ENCODE peak calls at places on chromosomes 12 and 14, in ten cellular contexts. One of them, this sample, is unnamed.
A peak's percentile ranks its signal among the peaks of the same experiment; 100 is the strongest.

GRCh38 chr12:71194657-71195056 is 36.9 kb upstream of the TSPAN8 start:
- DNase-seq in NCI-H1105 treated with DMSO at 0.1 percent for 48 hours: no peak
- DNase-seq in NCI-H526 treated with DMSO at 0.1 percent for 48 hours: peak; percentile 24
- DNase-seq in left cardiac atrium: no peak
- DNase-seq in A549: no peak
- DNase-seq in foreskin fibroblast: no peak
- DNase-seq in activated CD4-positive, alpha-beta T cell treated with anti-CD3 and anti-CD28 coated beads, Interleukin-2, amount 10 ng/mL, durations not matched to agents 7 days and 5 days: no peak
- DNase-seq in kidney tubule cell: no peak
- DNase-seq in NCI-H1092 treated with DMSO at 0.1 percent for 48 hours: peak; percentile 6
- DNase-seq in ELF-1: no peak
- DNase-seq in this sample: no peak

GRCh38 chr14:98014851-98015615 is 1217.9 kb downstream of the VRK1 start:
- DNase-seq in NCI-H526 treated with DMSO at 0.1 percent for 48 hours: no peak
- DNase-seq in ELF-1: no peak
- DNase-seq in activated CD4-positive, alpha-beta T cell treated with anti-CD3 and anti-CD28 coated beads, Interleukin-2, amount 10 ng/mL, durations not matched to agents 7 days and 5 days: no peak
- DNase-seq in NCI-H1105 treated with DMSO at 0.1 percent for 48 hours: no peak
- DNase-seq in A549: no peak
- DNase-seq in left cardiac atrium: no peak
- DNase-seq in NCI-H1092 treated with DMSO at 0.1 percent for 48 hours: no peak
- DNase-seq in foreskin fibroblast: no peak
- DNase-seq in kidney tubule cell: no peak
- DNase-seq in this sample: no peak

GRCh38 chr14:99359906-99360305 is 87.9 kb upstream of the BCL11B start:
- DNase-seq in NCI-H1092 treated with DMSO at 0.1 percent for 48 hours: no peak
- DNase-seq in left cardiac atrium: no peak
- DNase-seq in NCI-H526 treated with DMSO at 0.1 percent for 48 hours: no peak
- DNase-seq in ELF-1: no peak
- DNase-seq in activated CD4-positive, alpha-beta T cell treated with anti-CD3 and anti-CD28 coated beads, Interleukin-2, amount 10 ng/mL, durations not matched to agents 7 days and 5 days: no peak
- DNase-seq in A549: no peak
- DNase-seq in NCI-H1105 treated with DMSO at 0.1 percent for 48 hours: no peak
- DNase-seq in kidney tubule cell: no peak
- DNase-seq in foreskin fibroblast: no peak
- DNase-seq in this sample: no peak

GRCh38 chr14:69696633-69697557 is 70.0 kb upstream of the SRSF5 start:
- DNase-seq in NCI-H1092 treated with DMSO at 0.1 percent for 48 hours: no peak
- DNase-seq in ELF-1: no peak
- DNase-seq in activated CD4-positive, alpha-beta T cell treated with anti-CD3 and anti-CD28 coated beads, Interleukin-2, amount 10 ng/mL, durations not matched to agents 7 days and 5 days: peak; percentile 45
- DNase-seq in NCI-H526 treated with DMSO at 0.1 percent for 48 hours: no peak
- DNase-seq in kidney tubule cell: no peak
- DNase-seq in A549: no peak
- DNase-seq in NCI-H1105 treated with DMSO at 0.1 percent for 48 hours: no peak
- DNase-seq in foreskin fibroblast: no peak
- DNase-seq in left cardiac atrium: no peak
- DNase-seq in this sample: no peak

GRCh38 chr14:71625175-71625574 is 307.1 kb upstream of the RGS6 start:
- DNase-seq in NCI-H1092 treated with DMSO at 0.1 percent for 48 hours: no peak
- DNase-seq in ELF-1: no peak
- DNase-seq in kidney tubule cell: no peak
- DNase-seq in A549: no peak
- DNase-seq in activated CD4-positive, alpha-beta T cell treated with anti-CD3 and anti-CD28 coated beads, Interleukin-2, amount 10 ng/mL, durations not matched to agents 7 days and 5 days: no peak
- DNase-seq in left cardiac atrium: no peak
- DNase-seq in foreskin fibroblast: no peak
- DNase-seq in NCI-H526 treated with DMSO at 0.1 percent for 48 hours: no peak
- DNase-seq in NCI-H1105 treated with DMSO at 0.1 percent for 48 hours: no peak
- DNase-seq in this sample: no peak

GRCh38 chr12:77102691-77103090 is 37.3 kb upstream of the E2F7 start:
- DNase-seq in NCI-H526 treated with DMSO at 0.1 percent for 48 hours: no peak
- DNase-seq in left cardiac atrium: no peak
- DNase-seq in kidney tubule cell: peak; percentile 77
- DNase-seq in foreskin fibroblast: peak; percentile 69
- DNase-seq in A549: no peak
- DNase-seq in NCI-H1092 treated with DMSO at 0.1 percent for 48 hours: no peak
- DNase-seq in ELF-1: no peak
- DNase-seq in activated CD4-positive, alpha-beta T cell treated with anti-CD3 and anti-CD28 coated beads, Interleukin-2, amount 10 ng/mL, durations not matched to agents 7 days and 5 days: no peak
- DNase-seq in NCI-H1105 treated with DMSO at 0.1 percent for 48 hours: no peak
- DNase-seq in this sample: no peak

GRCh38 chr14:39492267-39492666 is 60.0 kb upstream of the FBXO33 start:
- DNase-seq in A549: peak; percentile 14
- DNase-seq in ELF-1: no peak
- DNase-seq in foreskin fibroblast: peak; percentile 84
- DNase-seq in activated CD4-positive, alpha-beta T cell treated with anti-CD3 and anti-CD28 coated beads, Interleukin-2, amount 10 ng/mL, durations not matched to agents 7 days and 5 days: no peak
- DNase-seq in NCI-H1092 treated with DMSO at 0.1 percent for 48 hours: no peak
- DNase-seq in NCI-H526 treated with DMSO at 0.1 percent for 48 hours: no peak
- DNase-seq in NCI-H1105 treated with DMSO at 0.1 percent for 48 hours: no peak
- DNase-seq in kidney tubule cell: peak; percentile 88
- DNase-seq in left cardiac atrium: no peak
- DNase-seq in this sample: no peak

GRCh38 chr12:2288001-2288400 is 235.2 kb downstream of the CACNA1C start:
- DNase-seq in NCI-H1105 treated with DMSO at 0.1 percent for 48 hours: no peak
- DNase-seq in NCI-H526 treated with DMSO at 0.1 percent for 48 hours: no peak
- DNase-seq in A549: no peak
- DNase-seq in foreskin fibroblast: peak; percentile 83
- DNase-seq in ELF-1: no peak
- DNase-seq in NCI-H1092 treated with DMSO at 0.1 percent for 48 hours: no peak
- DNase-seq in left cardiac atrium: no peak
- DNase-seq in activated CD4-positive, alpha-beta T cell treated with anti-CD3 and anti-CD28 coated beads, Interleukin-2, amount 10 ng/mL, durations not matched to agents 7 days and 5 days: no peak
- DNase-seq in kidney tubule cell: peak; percentile 58
- DNase-seq in this sample: no peak

GRCh38 chr12:28759334-28759733 is 389.7 kb upstream of the FAR2 start:
- DNase-seq in activated CD4-positive, alpha-beta T cell treated with anti-CD3 and anti-CD28 coated beads, Interleukin-2, amount 10 ng/mL, durations not matched to agents 7 days and 5 days: no peak
- DNase-seq in foreskin fibroblast: peak; percentile 79
- DNase-seq in A549: peak; percentile 65
- DNase-seq in left cardiac atrium: no peak
- DNase-seq in ELF-1: peak; percentile 43
- DNase-seq in NCI-H526 treated with DMSO at 0.1 percent for 48 hours: no peak
- DNase-seq in NCI-H1092 treated with DMSO at 0.1 percent for 48 hours: no peak
- DNase-seq in NCI-H1105 treated with DMSO at 0.1 percent for 48 hours: no peak
- DNase-seq in kidney tubule cell: peak; percentile 58
- DNase-seq in this sample: no peak

GRCh38 chr12:80001562-80001961 is 66.7 kb upstream of the PPP1R12A start:
- DNase-seq in NCI-H526 treated with DMSO at 0.1 percent for 48 hours: no peak
- DNase-seq in A549: no peak
- DNase-seq in left cardiac atrium: no peak
- DNase-seq in foreskin fibroblast: no peak
- DNase-seq in NCI-H1092 treated with DMSO at 0.1 percent for 48 hours: no peak
- DNase-seq in kidney tubule cell: peak; percentile 28
- DNase-seq in NCI-H1105 treated with DMSO at 0.1 percent for 48 hours: no peak
- DNase-seq in ELF-1: peak; percentile 14
- DNase-seq in activated CD4-positive, alpha-beta T cell treated with anti-CD3 and anti-CD28 coated beads, Interleukin-2, amount 10 ng/mL, durations not matched to agents 7 days and 5 days: no peak
- DNase-seq in this sample: no peak

GRCh38 chr12:77402726-77403125 is 337.4 kb upstream of the E2F7 start:
- DNase-seq in activated CD4-positive, alpha-beta T cell treated with anti-CD3 and anti-CD28 coated beads, Interleukin-2, amount 10 ng/mL, durations not matched to agents 7 days and 5 days: no peak
- DNase-seq in NCI-H1092 treated with DMSO at 0.1 percent for 48 hours: no peak
- DNase-seq in NCI-H526 treated with DMSO at 0.1 percent for 48 hours: no peak
- DNase-seq in ELF-1: no peak
- DNase-seq in foreskin fibroblast: peak; percentile 10
- DNase-seq in A549: no peak
- DNase-seq in NCI-H1105 treated with DMSO at 0.1 percent for 48 hours: peak; percentile 89
- DNase-seq in kidney tubule cell: peak; percentile 12
- DNase-seq in left cardiac atrium: no peak
- DNase-seq in this sample: no peak

GRCh38 chr12:122754790-122755189 is 2.2 kb downstream of the DENR start:
- DNase-seq in foreskin fibroblast: no peak
- DNase-seq in left cardiac atrium: no peak
- DNase-seq in kidney tubule cell: no peak
- DNase-seq in NCI-H1105 treated with DMSO at 0.1 percent for 48 hours: no peak
- DNase-seq in NCI-H526 treated with DMSO at 0.1 percent for 48 hours: no peak
- DNase-seq in ELF-1: no peak
- DNase-seq in activated CD4-positive, alpha-beta T cell treated with anti-CD3 and anti-CD28 coated beads, Interleukin-2, amount 10 ng/mL, durations not matched to agents 7 days and 5 days: no peak
- DNase-seq in A549: no peak
- DNase-seq in NCI-H1092 treated with DMSO at 0.1 percent for 48 hours: no peak
- DNase-seq in this sample: no peak

GRCh38 chr12:66441905-66442559 is 139.7 kb downstream of the HELB start:
- DNase-seq in NCI-H1092 treated with DMSO at 0.1 percent for 48 hours: no peak
- DNase-seq in NCI-H526 treated with DMSO at 0.1 percent for 48 hours: no peak
- DNase-seq in ELF-1: peak; percentile 56
- DNase-seq in NCI-H1105 treated with DMSO at 0.1 percent for 48 hours: no peak
- DNase-seq in activated CD4-positive, alpha-beta T cell treated with anti-CD3 and anti-CD28 coated beads, Interleukin-2, amount 10 ng/mL, durations not matched to agents 7 days and 5 days: no peak
- DNase-seq in A549: no peak
- DNase-seq in foreskin fibroblast: no peak
- DNase-seq in left cardiac atrium: no peak
- DNase-seq in kidney tubule cell: no peak
- DNase-seq in this sample: no peak